ENCODE peak calls at places on chromosomes 2 and 18, in four cellular contexts. R, Z, O and M are unnamed samples.

GRCh38 chr2:777051-777450 is 99.8 kb upstream of the TMEM18 start:
- DNase-seq in R (no peak), Z (no peak), O (no peak), M (no peak)

GRCh38 chr18:34837769-34838194 is 127.7 kb downstream of the DTNA start:
- DNase-seq in R (no peak), Z (no peak), O (peak; percentile 12), M (peak; percentile 25)

GRCh38 chr2:96923810-96924774 is 54.2 kb upstream of the SEMA4C start:
- DNase-seq in R (no peak), Z (no peak), O (no peak), M (no peak)

GRCh38 chr2:62794791-62795190 is 89.3 kb downstream of the EHBP1 start:
- DNase-seq in R (no peak), Z (no peak), O (peak; percentile 35), M (no peak)

GRCh38 chr2:8345200-8345599 is 336.7 kb upstream of the ID2 start:
- DNase-seq in R (no peak), Z (no peak), O (no peak), M (no peak)

GRCh38 chr2:109128466-109129355 is at the start of gene SH3RF3:
- DNase-seq in R (peak; percentile 89), Z (peak; percentile 25), O (peak; percentile 53), M (peak; percentile 43)

GRCh38 chr2:42036413-42036812 is 11.4 kb upstream of the PKDCC start:
- DNase-seq in R (no peak), Z (no peak), O (no peak), M (no peak)

GRCh38 chr2:133574620-133575019 is 6.4 kb upstream of the NCKAP5 start:
- DNase-seq in R (no peak), Z (no peak), O (no peak), M (no peak)

GRCh38 chr2:190207929-190208328 is 111.7 kb downstream of the HIBCH start:
- DNase-seq in R (no peak), Z (no peak), O (no peak), M (no peak)

GRCh38 chr18:53796042-53796729 is 428.3 kb downstream of the MBD2 start:
- DNase-seq in R (no peak), Z (no peak), O (peak; percentile 1), M (no peak)

GRCh38 chr18:36464126-36464651 is 166.7 kb downstream of the FHOD3 start:
- DNase-seq in R (no peak), Z (no peak), O (peak; percentile 28), M (no peak)

GRCh38 chr2:108034843-108035242 is 48.5 kb downstream of the SLC5A7 start:
- DNase-seq in R (no peak), Z (no peak), O (no peak), M (no peak)

GRCh38 chr2:100234141-100234540 is 88.2 kb downstream of the LONRF2 start:
- DNase-seq in R (no peak), Z (no peak), O (peak; percentile 68), M (no peak)

GRCh38 chr18:70359071-70359470 is 70.2 kb downstream of the SOCS6 start:
- DNase-seq in R (no peak), Z (no peak), O (no peak), M (no peak)

GRCh38 chr2:59301466-59302402 is 1060.6 kb upstream of the FANCL start:
- DNase-seq in R (no peak), Z (peak; percentile 21), O (peak; percentile 70), M (peak; percentile 29)

GRCh38 chr2:168816369-168816768 is 13.9 kb downstream of the NOSTRIN start:
- DNase-seq in R (no peak), Z (no peak), O (peak; percentile 87), M (no peak)

GRCh38 chr2:204115288-204115687 is 178.7 kb downstream of the ICOS start:
- DNase-seq in R (no peak), Z (no peak), O (no peak), M (no peak)

GRCh38 chr2:45843136-45843535 is 191.7 kb downstream of the PRKCE start:
- DNase-seq in R (no peak), Z (no peak), O (no peak), M (no peak)

GRCh38 chr2:24245986-24246779 is 71.3 kb downstream of the FAM228A start:
- DNase-seq in R (no peak), Z (no peak), O (peak; percentile 59), M (no peak)

DNA sequence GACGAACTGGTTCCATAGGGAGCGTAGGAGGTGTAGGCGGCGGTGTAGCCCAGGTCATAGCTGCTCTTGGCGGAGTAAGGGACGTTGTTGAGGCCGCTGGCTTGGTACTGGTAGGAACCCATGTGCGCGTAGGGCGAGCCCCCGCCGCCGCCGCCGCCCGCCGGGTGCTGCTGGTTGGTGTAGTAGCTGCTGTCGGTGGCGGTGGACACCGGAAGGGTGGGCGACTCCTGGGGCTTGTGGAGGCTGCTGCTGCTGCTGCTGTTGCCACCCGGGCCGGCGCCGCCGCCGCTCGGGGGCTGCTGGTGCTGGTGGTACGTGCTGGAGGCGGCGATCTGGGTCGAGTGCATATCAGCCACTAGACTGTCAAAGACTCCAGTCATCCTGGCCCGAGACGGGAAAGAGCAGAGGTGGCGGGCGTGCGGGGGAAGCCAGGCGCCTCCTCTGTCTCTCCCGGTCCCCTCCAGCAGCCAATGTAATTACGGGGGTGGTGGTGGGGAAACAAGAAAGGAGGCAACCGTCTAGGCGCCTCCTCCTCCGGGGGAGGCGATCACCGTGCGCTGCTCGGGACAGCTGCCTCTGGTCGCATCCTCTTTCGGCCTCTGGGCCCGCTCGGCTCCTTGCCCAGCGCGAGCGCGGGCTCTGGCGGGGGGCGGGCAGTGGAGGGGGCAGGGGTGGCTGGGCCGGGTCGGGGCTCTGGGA is 392 bp downstream of the DLX2 start:
- DNase-seq in R (peak; percentile 87), Z (no peak), O (peak; percentile 61), M (no peak)
- TF ChIP-seq POLR2A in R (no peak), Z (no peak), O (no peak), M (no peak)

DNA sequence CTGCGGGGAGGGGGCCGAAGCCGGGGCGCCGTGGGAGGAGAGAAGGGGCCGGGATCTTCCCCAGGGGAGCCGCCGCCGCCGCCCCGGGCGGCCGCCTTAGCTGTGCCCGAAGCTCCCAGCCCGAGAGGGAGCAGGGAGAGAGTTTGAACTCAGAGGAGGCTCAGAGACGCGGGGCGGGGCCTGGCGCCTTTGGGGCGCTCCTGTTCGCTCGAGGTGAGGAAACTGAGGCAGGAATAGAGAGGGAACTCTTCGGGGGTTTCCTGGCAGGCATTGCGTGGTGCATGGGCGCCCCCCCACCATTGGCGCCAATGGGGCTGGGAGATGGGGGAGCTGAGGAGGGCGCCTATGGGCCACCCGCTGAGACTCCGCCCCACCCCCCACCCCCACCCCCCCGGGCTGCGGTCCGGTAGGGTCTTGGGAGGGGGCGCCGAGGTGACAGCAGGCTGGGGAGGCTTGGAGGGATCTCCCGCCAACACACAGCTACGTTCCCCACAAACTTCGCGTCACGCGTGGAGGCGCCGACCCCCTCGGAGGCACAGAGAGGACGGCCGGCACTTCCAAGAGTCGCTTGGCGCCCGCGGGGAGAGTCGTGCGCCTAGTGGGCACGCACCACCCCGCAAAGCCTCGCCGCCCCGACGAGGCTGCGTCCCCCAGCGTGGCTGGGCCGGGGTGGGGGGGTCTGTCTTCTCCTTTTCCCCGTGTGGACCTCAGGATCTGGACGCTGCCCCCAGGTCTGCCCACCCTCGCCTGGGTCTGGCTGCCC is 680 bp downstream of the CTDSP1 start:
- DNase-seq in R (peak; percentile 90), Z (peak; percentile 61), O (no peak), M (peak; percentile 64)
- TF ChIP-seq POLR2A in R (no peak), Z (peak; percentile 68), O (no peak), M (no peak)

GRCh38 chr2:181812106-181812745 is 79.3 kb upstream of the ITPRID2 start:
- DNase-seq in R (no peak), Z (no peak), O (peak; percentile 34), M (no peak)

GRCh38 chr2:181813963-181814565 is 77.5 kb upstream of the ITPRID2 start:
- DNase-seq in R (no peak), Z (peak; percentile 15), O (peak; percentile 84), M (no peak)

GRCh38 chr2:181806039-181806392 is 85.5 kb upstream of the ITPRID2 start:
- DNase-seq in R (no peak), Z (no peak), O (no peak), M (no peak)

GRCh38 chr2:181807526-181807925 is 84.0 kb upstream of the ITPRID2 start:
- DNase-seq in R (no peak), Z (no peak), O (no peak), M (no peak)

GRCh38 chr2:181810823-181811695 is 80.5 kb upstream of the ITPRID2 start:
- DNase-seq in R (no peak), Z (peak; percentile 36), O (peak; percentile 93), M (peak; percentile 39)
- TF ChIP-seq POLR2A in R (no peak), Z (no peak), O (no peak), M (no peak)

GRCh38 chr2:232447638-232448472 is 8.1 kb upstream of the ALPI start:
- DNase-seq in R (peak; percentile 76), Z (no peak), O (no peak), M (no peak)
- TF ChIP-seq POLR2A in R (no peak), Z (no peak), O (no peak), M (no peak)

GRCh38 chr2:43227830-43228280 is 1.4 kb upstream of the ZFP36L2 start:
- DNase-seq in R (no peak), Z (no peak), O (peak; percentile 46), M (no peak)

GRCh38 chr2:43226955-43227829 is 786 bp upstream of the ZFP36L2 start:
- DNase-seq in R (peak; percentile 98), Z (peak; percentile 96), O (peak; percentile 68), M (peak; percentile 92)

GRCh38 chr2:43225788-43226557 is 433 bp downstream of the ZFP36L2 start:
- DNase-seq in R (peak; percentile 91), Z (no peak), O (peak; percentile 68), M (peak; percentile 73)

GRCh38 chr2:43225093-43225787 is 1.2 kb downstream of the ZFP36L2 start:
- DNase-seq in R (peak; percentile 92), Z (peak; percentile 65), O (peak; percentile 64), M (peak; percentile 65)

GRCh38 chr2:43226558-43226954 is at the start of gene ZFP36L2:
- DNase-seq in R (peak; percentile 99), Z (peak; percentile 97), O (peak; percentile 93), M (peak; percentile 96)
- TF ChIP-seq POLR2A in R (peak; percentile 99), Z (peak; percentile 98), O (peak; percentile 97), M (peak; percentile 97)

GRCh38 chr2:71607490-71607889 is 154.1 kb downstream of the DYSF start:
- DNase-seq in R (peak; percentile 79), Z (no peak), O (no peak), M (peak; percentile 9)
- TF ChIP-seq POLR2A in R (no peak), Z (no peak), O (no peak), M (no peak)

GRCh38 chr2:68880213-68880612 is 9.0 kb upstream of the BMP10 start:
- DNase-seq in R (no peak), Z (no peak), O (no peak), M (no peak)

GRCh38 chr2:68879296-68879695 is 8.1 kb upstream of the BMP10 start:
- DNase-seq in R (no peak), Z (no peak), O (peak; percentile 76), M (no peak)

GRCh38 chr2:68877079-68877772 is 6.0 kb upstream of the BMP10 start:
- DNase-seq in R (no peak), Z (no peak), O (no peak), M (no peak)

GRCh38 chr2:68878753-68879152 is 7.6 kb upstream of the BMP10 start:
- DNase-seq in R (no peak), Z (no peak), O (peak; percentile 62), M (no peak)

GRCh38 chr2:68878071-68878711 is 7.0 kb upstream of the BMP10 start:
- DNase-seq in R (no peak), Z (no peak), O (no peak), M (no peak)
- TF ChIP-seq POLR2A in R (no peak), Z (no peak), O (no peak), M (no peak)

GRCh38 chr18:45662468-45662867 is 47.2 kb downstream of the SLC14A2 start:
- DNase-seq in R (no peak), Z (no peak), O (peak; percentile 76), M (no peak)
- TF ChIP-seq POLR2A in R (no peak), Z (no peak), O (no peak), M (no peak)